ENCODE peak calls at places on chromosomes 3 and 15, in eight cellular contexts. C is psoas muscle; D is activated T-helper 1 cell treated with anti-CD3 and anti-CD28 coated beads, Interleukin-12 subunit alpha, Interleukin-12 subunit beta, Interleukin-2, Interleukin-4 antibody, amounts not matched to agents 30 ng/mL and 10 ng/mL and 1 ng/mL, durations not matched to agents 14 hours and 24 hours and 36 hours; S is activated gamma-delta T cell treated with Interleukin-2 at 50 U/mL for 16 hours; E is GM04503; I is NCI-H1105; B is glutamatergic neuron; P is skeletal muscle cell. R is an unnamed sample.

GRCh38 chr15:51754267-51754666 is 2.9 kb downstream of the TMOD2 start:
- DNase-seq in C (no peak), I (no peak), D (no peak), E (no peak), P (no peak), S (no peak), B (no peak), R (no peak)

GRCh38 chr3:180018588-180018987 is 18.1 kb downstream of the PEX5L start:
- DNase-seq in C (no peak), P (no peak), B (no peak), D (no peak), I (no peak), E (no peak), S (no peak), R (no peak)

GRCh38 chr15:35624881-35625280 is 78.9 kb upstream of the DPH6 start:
- DNase-seq in D (no peak), C (peak), S (no peak), E (peak), B (no peak), P (peak), I (no peak), R (no peak)

GRCh38 chr3:133573054-133573628 is 345 bp upstream of the CDV3 start:
- DNase-seq in I (no peak), C (peak), P (peak), D (peak), B (peak), E (peak), S (peak), R (no peak)

GRCh38 chr3:64740232-64740631 is 52.4 kb upstream of the ADAMTS9 start:
- DNase-seq in B (no peak), P (peak), E (no peak), D (no peak), C (no peak), S (no peak), I (no peak), R (no peak)

GRCh38 chr3:126528800-126529541 is 5.0 kb downstream of the CHST13 start:
- DNase-seq in B (peak), D (no peak), I (no peak), S (no peak), C (peak), P (no peak), E (peak), R (no peak)

GRCh38 chr3:185824467-185825378 is at the start of gene IGF2BP2:
- DNase-seq in D (peak), S (peak), P (peak), C (peak), E (no peak), I (peak), B (peak), R (peak)

GRCh38 chr3:174767853-174768382 is 91.2 kb upstream of the NAALADL2 start:
- DNase-seq in E (no peak), S (no peak), D (no peak), B (no peak), C (no peak), I (no peak), P (peak), R (no peak)

GRCh38 chr15:48569591-48570302 is 75.8 kb downstream of the FBN1 start:
- DNase-seq in P (no peak), I (no peak), E (no peak), S (no peak), B (no peak), D (no peak), C (no peak), R (no peak)

GRCh38 chr15:52343831-52344230 is 48.2 kb upstream of the MYO5C start:
- DNase-seq in D (no peak), P (no peak), S (no peak), I (no peak), E (peak), C (no peak), B (no peak), R (no peak)

GRCh38 chr3:79039192-79039591 is 728.6 kb downstream of the ROBO1 start:
- DNase-seq in D (no peak), E (no peak), B (no peak), I (no peak), S (no peak), C (no peak), P (peak), R (no peak)

GRCh38 chr3:143243686-143244085 is 124.1 kb downstream of the CHST2 start:
- DNase-seq in C (no peak), B (no peak), S (no peak), I (no peak), E (no peak), D (no peak), P (no peak), R (no peak)

GRCh38 chr15:39874890-39875549 is 45.0 kb downstream of the GPR176 start:
- DNase-seq in S (no peak), I (no peak), C (no peak), P (no peak), B (peak), E (no peak), D (no peak), R (peak)

GRCh38 chr15:85412956-85413854 is 32.8 kb downstream of the AKAP13 start:
- DNase-seq in P (peak), E (peak), D (peak), B (no peak), I (no peak), C (peak), S (peak), R (peak)

GRCh38 chr15:66799242-66799641 is 97.2 kb downstream of the SMAD6 start:
- DNase-seq in E (no peak), C (no peak), S (no peak), I (no peak), B (no peak), D (no peak), P (no peak), R (no peak)

GRCh38 chr15:51621917-51622268 is 678 bp downstream of the DMXL2 start:
- DNase-seq in I (no peak), P (peak), E (peak), D (peak), C (peak), S (peak), B (peak), R (peak)

GRCh38 chr3:98788651-98789050 is 25.5 kb downstream of the ST3GAL6 start:
- DNase-seq in I (peak), B (no peak), S (no peak), D (no peak), C (no peak), P (no peak), E (no peak), R (no peak)

GRCh38 chr15:68930268-68931022 is at the start of gene SPESP1:
- DNase-seq in P (peak), B (no peak), S (peak), E (peak), C (peak), I (no peak), D (peak), R (no peak)

GRCh38 chr15:52408823-52409222 is 113.2 kb upstream of the MYO5C start:
- DNase-seq in D (no peak), P (no peak), I (no peak), E (no peak), C (no peak), B (no peak), S (no peak), R (no peak)

GRCh38 chr15:60551147-60551780 is 72.3 kb upstream of the ICE2 start:
- DNase-seq in B (no peak), S (no peak), C (no peak), P (no peak), D (no peak), I (no peak), E (no peak), R (no peak)

GRCh38 chr15:70605606-70606410 is 157.6 kb downstream of the UACA start:
- DNase-seq in C (peak), S (no peak), P (peak), E (no peak), D (no peak), B (no peak), I (peak), R (no peak)

GRCh38 chr15:48096355-48096786 is 24.4 kb upstream of the SLC24A5 start:
- DNase-seq in P (no peak), B (no peak), S (no peak), E (no peak), D (no peak), I (no peak), C (no peak), R (no peak)

GRCh38 chr15:46900992-46901391 is 816.3 kb upstream of the SEMA6D start:
- DNase-seq in B (no peak), I (no peak), C (no peak), S (no peak), E (peak), D (no peak), P (no peak), R (no peak)

GRCh38 chr3:178805746-178806145 is 265.9 kb downstream of the ZMAT3 start:
- DNase-seq in B (no peak), E (no peak), C (no peak), P (no peak), D (no peak), I (no peak), S (no peak), R (no peak)

GRCh38 chr3:173396191-173397041 is 1.1 kb upstream of the NLGN1 start:
- DNase-seq in D (no peak), B (peak), E (no peak), P (no peak), I (peak), C (no peak), S (no peak), R (peak)

GRCh38 chr3:172289583-172289982 is 158.7 kb downstream of the GHSR start:
- DNase-seq in E (no peak), I (no peak), C (no peak), D (no peak), S (no peak), B (peak), P (no peak), R (no peak)

GRCh38 chr3:126118591-126118990 is 34.7 kb upstream of the SLC41A3 start:
- DNase-seq in P (no peak), B (no peak), D (no peak), C (peak), S (no peak), E (no peak), I (no peak), R (no peak)

GRCh38 chr3:123813876-123814275 is 70.3 kb downstream of the MYLK start:
- DNase-seq in E (no peak), S (no peak), B (no peak), C (no peak), D (no peak), I (no peak), P (no peak), R (no peak)

GRCh38 chr3:168714609-168715240 is 619.0 kb upstream of the GOLIM4 start:
- DNase-seq in S (no peak), C (no peak), E (no peak), I (no peak), B (no peak), D (no peak), P (no peak), R (no peak)

GRCh38 chr3:158725348-158725966 is 6.8 kb downstream of the RARRES1 start:
- DNase-seq in D (no peak), I (no peak), B (no peak), P (peak), S (no peak), C (no peak), E (peak), R (no peak)

GRCh38 chr3:164814106-164814505 is 264.2 kb downstream of the SI start:
- DNase-seq in E (no peak), P (no peak), I (no peak), C (no peak), B (no peak), D (no peak), S (no peak), R (no peak)

GRCh38 chr15:27854601-27855000 is 244.5 kb downstream of the OCA2 start:
- DNase-seq in E (no peak), B (no peak), S (no peak), I (no peak), P (no peak), C (peak), D (no peak), R (no peak)

GRCh38 chr3:53190659-53191058 is 29.6 kb downstream of the PRKCD start:
- DNase-seq in E (no peak), P (no peak), S (no peak), B (no peak), I (no peak), C (peak), D (no peak), R (no peak)

GRCh38 chr3:71930056-71930991 is 145.4 kb upstream of the PROK2 start:
- DNase-seq in D (no peak), P (peak), I (no peak), C (no peak), E (peak), S (no peak), B (no peak), R (no peak)

GRCh38 chr3:45132568-45133211 is 13.5 kb downstream of the CDCP1 start:
- DNase-seq in B (no peak), C (no peak), I (no peak), P (no peak), D (no peak), S (no peak), E (no peak), R (no peak)

GRCh38 chr3:126284258-126284904 is 72.8 kb downstream of the KLF15 start:
- DNase-seq in C (no peak), B (no peak), D (no peak), E (no peak), S (no peak), I (no peak), P (no peak), R (no peak)

GRCh38 chr3:37349640-37350039 is 175.3 kb upstream of the LRRFIP2 start:
- DNase-seq in P (no peak), D (no peak), B (no peak), C (no peak), I (no peak), S (no peak), E (no peak), R (no peak)